ENCODE peak calls at places on chromosomes 7 and 10, in five cellular contexts. One of them, this sample, is unnamed.

GRCh38 chr10:7165500-7166177 is 245.2 kb downstream of the SFMBT2 start:
- DNase-seq in uterus: no peak
- DNase-seq in IMR-90: no peak
- DNase-seq in keratinocyte: no peak
- DNase-seq in left ventricle myocardium inferior: no peak
- DNase-seq in this sample: no peak

GRCh38 chr7:85508642-85509429 is 322.0 kb upstream of the SEMA3D start:
- DNase-seq in left ventricle myocardium inferior: no peak
- DNase-seq in uterus: no peak
- DNase-seq in IMR-90: peak
- DNase-seq in keratinocyte: no peak
- DNase-seq in this sample: no peak

GRCh38 chr7:7738622-7739021 is 20.2 kb upstream of the RPA3 start:
- DNase-seq in IMR-90: no peak
- DNase-seq in keratinocyte: no peak
- DNase-seq in left ventricle myocardium inferior: no peak
- DNase-seq in uterus: no peak
- DNase-seq in this sample: no peak

GRCh38 chr10:71136036-71136690 is 76.2 kb upstream of the UNC5B start:
- DNase-seq in IMR-90: no peak
- DNase-seq in uterus: no peak
- DNase-seq in keratinocyte: no peak
- DNase-seq in left ventricle myocardium inferior: no peak
- DNase-seq in this sample: no peak

GRCh38 chr10:4018054-4018511 is 233.1 kb upstream of the KLF6 start:
- DNase-seq in uterus: no peak
- DNase-seq in keratinocyte: no peak
- DNase-seq in IMR-90: no peak
- DNase-seq in left ventricle myocardium inferior: no peak
- DNase-seq in this sample: no peak

GRCh38 chr10:13450078-13450477 is 78.7 kb downstream of the BEND7 start:
- DNase-seq in IMR-90: peak
- DNase-seq in uterus: no peak
- DNase-seq in left ventricle myocardium inferior: no peak
- DNase-seq in keratinocyte: peak
- DNase-seq in this sample: no peak

GRCh38 chr7:6437251-6437650 is 10.5 kb downstream of the DAGLB start:
- DNase-seq in uterus: no peak
- DNase-seq in IMR-90: no peak
- DNase-seq in keratinocyte: no peak
- DNase-seq in left ventricle myocardium inferior: no peak
- DNase-seq in this sample: no peak

GRCh38 chr7:81534996-81535395 is 234.9 kb downstream of the HGF start:
- DNase-seq in keratinocyte: no peak
- DNase-seq in IMR-90: peak
- DNase-seq in uterus: no peak
- DNase-seq in left ventricle myocardium inferior: no peak
- DNase-seq in this sample: no peak

GRCh38 chr7:134016223-134016941 is 110.8 kb upstream of the LRGUK start:
- DNase-seq in IMR-90: peak
- DNase-seq in left ventricle myocardium inferior: no peak
- DNase-seq in uterus: no peak
- DNase-seq in keratinocyte: no peak
- DNase-seq in this sample: no peak

GRCh38 chr10:110979611-110980010 is 60.2 kb downstream of the SHOC2 start:
- DNase-seq in left ventricle myocardium inferior: no peak
- DNase-seq in IMR-90: no peak
- DNase-seq in uterus: no peak
- DNase-seq in keratinocyte: no peak
- DNase-seq in this sample: no peak

GRCh38 chr10:5735119-5735518 is 50.5 kb downstream of the TASOR2 start:
- DNase-seq in left ventricle myocardium inferior: no peak
- DNase-seq in IMR-90: no peak
- DNase-seq in uterus: no peak
- DNase-seq in keratinocyte: no peak
- DNase-seq in this sample: no peak

GRCh38 chr10:91681361-91682276 is 48.7 kb upstream of the PPP1R3C start:
- DNase-seq in keratinocyte: no peak
- DNase-seq in IMR-90: no peak
- DNase-seq in uterus: no peak
- DNase-seq in left ventricle myocardium inferior: peak
- DNase-seq in this sample: no peak

GRCh38 chr10:132547421-132547861 is 9.9 kb downstream of the INPP5A start:
- DNase-seq in IMR-90: no peak
- DNase-seq in uterus: peak
- DNase-seq in keratinocyte: no peak
- DNase-seq in left ventricle myocardium inferior: peak
- DNase-seq in this sample: peak
- TF ChIP-seq CTCF in IMR-90: no peak
- TF ChIP-seq CTCF in uterus: no peak
- TF ChIP-seq CTCF in keratinocyte: no peak
- TF ChIP-seq CTCF in left ventricle myocardium inferior: no peak
- TF ChIP-seq CTCF in this sample: no peak

GRCh38 chr7:34064511-34065158 is 159.3 kb downstream of the BMPER start:
- DNase-seq in uterus: peak
- DNase-seq in left ventricle myocardium inferior: no peak
- DNase-seq in keratinocyte: no peak
- DNase-seq in IMR-90: peak
- DNase-seq in this sample: peak
- H3K27ac ChIP-seq in uterus: no peak
- H3K27ac ChIP-seq in left ventricle myocardium inferior: no peak
- H3K27ac ChIP-seq in keratinocyte: no peak
- H3K27ac ChIP-seq in IMR-90: no peak
- H3K27ac ChIP-seq in this sample: no peak

GRCh38 chr10:120997313-120998102 is 146.3 kb downstream of the WDR11 start:
- DNase-seq in keratinocyte: no peak
- DNase-seq in left ventricle myocardium inferior: no peak
- DNase-seq in IMR-90: no peak
- DNase-seq in uterus: no peak
- DNase-seq in this sample: no peak
- TF ChIP-seq CTCF in keratinocyte: peak
- TF ChIP-seq CTCF in left ventricle myocardium inferior: no peak
- TF ChIP-seq CTCF in IMR-90: no peak
- TF ChIP-seq CTCF in uterus: no peak
- TF ChIP-seq CTCF in this sample: no peak

DNA sequence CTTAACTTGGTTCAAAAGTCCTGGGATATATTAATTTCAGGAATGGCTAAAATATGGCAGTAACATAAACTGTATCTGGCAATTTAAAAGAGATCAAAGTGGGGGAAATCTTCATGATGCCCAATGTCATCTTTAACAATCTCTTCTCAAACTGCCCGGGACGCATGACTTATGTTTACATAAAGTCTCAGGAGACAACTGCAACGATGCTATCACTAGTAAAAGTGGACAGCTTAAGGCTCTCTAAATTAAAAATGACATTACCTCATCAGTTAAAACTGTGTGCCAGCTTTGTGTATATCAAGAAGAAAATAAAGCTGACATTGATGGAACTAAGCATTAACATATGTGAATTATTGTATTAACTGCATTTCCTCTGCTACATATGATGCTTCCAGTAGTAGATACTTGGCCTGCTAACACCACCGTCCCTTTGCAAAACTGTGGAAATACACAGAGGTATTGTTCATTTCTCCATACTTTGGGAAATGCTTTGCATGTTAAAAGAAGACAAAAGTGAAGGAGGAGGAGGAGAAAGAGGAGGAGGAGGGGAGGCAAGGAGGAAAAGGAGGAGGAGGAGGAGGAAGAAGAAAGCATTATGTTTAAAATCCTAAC is 62.4 kb downstream of the NRP1 start:
- DNase-seq in IMR-90: no peak
- DNase-seq in left ventricle myocardium inferior: no peak
- DNase-seq in uterus: no peak
- DNase-seq in keratinocyte: no peak
- DNase-seq in this sample: no peak
- H3K27ac ChIP-seq in IMR-90: peak
- H3K27ac ChIP-seq in left ventricle myocardium inferior: peak
- H3K27ac ChIP-seq in uterus: peak
- H3K27ac ChIP-seq in keratinocyte: no peak
- H3K27ac ChIP-seq in this sample: peak

GRCh38 chr7:39608278-39608677 is 15.1 kb upstream of the RALA start:
- DNase-seq in IMR-90: no peak
- DNase-seq in keratinocyte: no peak
- DNase-seq in uterus: no peak
- DNase-seq in left ventricle myocardium inferior: no peak
- DNase-seq in this sample: no peak

GRCh38 chr7:39609084-39609461 is 14.3 kb upstream of the RALA start:
- DNase-seq in left ventricle myocardium inferior: no peak
- DNase-seq in keratinocyte: no peak
- DNase-seq in uterus: no peak
- DNase-seq in IMR-90: peak
- DNase-seq in this sample: no peak

GRCh38 chr7:39607865-39608264 is 15.5 kb upstream of the RALA start:
- DNase-seq in IMR-90: no peak
- DNase-seq in left ventricle myocardium inferior: no peak
- DNase-seq in keratinocyte: no peak
- DNase-seq in uterus: no peak
- DNase-seq in this sample: no peak

GRCh38 chr7:39606941-39607340 is 16.4 kb upstream of the RALA start:
- DNase-seq in keratinocyte: no peak
- DNase-seq in IMR-90: no peak
- DNase-seq in uterus: no peak
- DNase-seq in left ventricle myocardium inferior: no peak
- DNase-seq in this sample: no peak

GRCh38 chr7:39609462-39610149 is 13.8 kb upstream of the RALA start:
- DNase-seq in IMR-90: no peak
- DNase-seq in left ventricle myocardium inferior: peak
- DNase-seq in uterus: no peak
- DNase-seq in keratinocyte: no peak
- DNase-seq in this sample: peak
- TF ChIP-seq CTCF in IMR-90: no peak
- TF ChIP-seq CTCF in left ventricle myocardium inferior: peak
- TF ChIP-seq CTCF in uterus: no peak
- TF ChIP-seq CTCF in keratinocyte: no peak
- TF ChIP-seq CTCF in this sample: no peak

DNA sequence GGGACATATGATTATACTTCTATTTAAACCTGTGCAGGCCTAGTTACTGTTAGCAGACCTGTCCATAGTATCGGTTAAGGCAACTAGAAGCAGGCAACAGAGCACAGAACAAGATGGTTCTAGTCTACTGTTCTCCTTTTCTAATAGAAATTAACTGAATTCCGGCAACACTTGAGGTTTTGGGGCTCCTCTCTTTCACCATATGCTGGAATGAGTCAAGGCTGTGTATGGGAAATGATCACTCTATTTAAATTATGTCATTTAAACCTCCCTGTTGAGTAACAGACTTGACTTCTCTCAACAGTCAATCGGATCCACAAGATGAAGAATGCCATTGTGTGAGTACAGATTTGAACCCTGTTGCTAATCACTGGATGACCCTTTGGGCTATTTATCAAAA is 6.2 kb upstream of the OTUD1 start:
- DNase-seq in uterus: no peak
- DNase-seq in IMR-90: no peak
- DNase-seq in keratinocyte: no peak
- DNase-seq in left ventricle myocardium inferior: no peak
- DNase-seq in this sample: no peak
- H3K27ac ChIP-seq in uterus: no peak
- H3K27ac ChIP-seq in IMR-90: no peak
- H3K27ac ChIP-seq in keratinocyte: peak
- H3K27ac ChIP-seq in left ventricle myocardium inferior: no peak
- H3K27ac ChIP-seq in this sample: no peak

DNA sequence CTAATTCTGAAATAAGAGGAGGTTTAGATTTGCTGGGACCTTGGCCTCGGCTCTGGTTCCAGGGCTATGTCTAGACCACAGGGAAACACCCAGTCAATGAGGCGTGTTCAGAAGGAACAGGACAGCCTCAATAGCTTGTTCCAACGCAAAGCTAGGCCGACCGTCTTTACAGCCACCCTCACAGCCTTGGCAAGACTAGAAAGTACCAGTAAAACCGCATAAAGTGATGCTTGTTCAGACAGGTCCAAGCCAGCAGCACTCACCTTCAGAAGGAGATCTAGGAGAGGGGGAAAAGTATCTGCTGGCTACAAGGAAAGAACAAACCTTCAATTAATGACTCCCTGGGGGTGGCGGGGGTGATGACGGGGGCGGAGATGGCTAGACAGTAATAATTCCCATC is 50.1 kb upstream of the LMTK2 start:
- DNase-seq in uterus: no peak
- DNase-seq in keratinocyte: peak
- DNase-seq in left ventricle myocardium inferior: no peak
- DNase-seq in IMR-90: no peak
- DNase-seq in this sample: no peak
- TF ChIP-seq CTCF in uterus: no peak
- TF ChIP-seq CTCF in keratinocyte: no peak
- TF ChIP-seq CTCF in left ventricle myocardium inferior: no peak
- TF ChIP-seq CTCF in IMR-90: no peak
- TF ChIP-seq CTCF in this sample: no peak

GRCh38 chr10:99682752-99683151 is 23.4 kb downstream of the ENTPD7 start:
- DNase-seq in uterus: no peak
- DNase-seq in IMR-90: no peak
- DNase-seq in left ventricle myocardium inferior: no peak
- DNase-seq in keratinocyte: no peak
- DNase-seq in this sample: no peak

GRCh38 chr10:99685232-99686041 is 26.1 kb downstream of the ENTPD7 start:
- DNase-seq in left ventricle myocardium inferior: no peak
- DNase-seq in uterus: no peak
- DNase-seq in IMR-90: no peak
- DNase-seq in keratinocyte: peak
- DNase-seq in this sample: no peak

GRCh38 chr10:99678921-99679320 is 19.6 kb downstream of the ENTPD7 start:
- DNase-seq in IMR-90: no peak
- DNase-seq in uterus: no peak
- DNase-seq in keratinocyte: no peak
- DNase-seq in left ventricle myocardium inferior: no peak
- DNase-seq in this sample: no peak

GRCh38 chr10:99682032-99682431 is 22.7 kb downstream of the ENTPD7 start:
- DNase-seq in left ventricle myocardium inferior: no peak
- DNase-seq in IMR-90: no peak
- DNase-seq in uterus: no peak
- DNase-seq in keratinocyte: no peak
- DNase-seq in this sample: no peak

DNA sequence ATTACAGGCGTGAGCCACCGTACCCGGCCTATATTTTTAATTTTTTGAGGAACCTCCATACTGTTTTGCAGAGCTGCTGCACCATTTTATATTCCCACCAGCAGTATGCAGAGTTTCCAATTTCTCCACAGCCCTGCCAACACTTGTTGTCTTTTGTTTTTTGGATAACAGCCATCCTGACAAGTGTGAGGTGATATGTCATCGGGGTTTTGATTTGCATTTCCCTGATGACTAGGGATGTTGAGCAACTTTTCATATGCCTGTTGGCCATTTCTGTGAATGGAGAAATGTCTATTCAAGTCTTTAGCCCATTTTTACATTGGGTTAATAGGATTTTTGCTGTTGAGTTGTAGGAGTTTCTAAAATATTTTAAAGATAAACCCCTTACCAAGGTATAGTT is 22.2 kb downstream of the ENTPD7 start:
- DNase-seq in IMR-90: peak
- DNase-seq in uterus: no peak
- DNase-seq in keratinocyte: no peak
- DNase-seq in left ventricle myocardium inferior: no peak
- DNase-seq in this sample: no peak
- H3K27ac ChIP-seq in IMR-90: no peak
- H3K27ac ChIP-seq in uterus: no peak
- H3K27ac ChIP-seq in keratinocyte: peak
- H3K27ac ChIP-seq in left ventricle myocardium inferior: no peak
- H3K27ac ChIP-seq in this sample: peak

This sample was measured in psoas muscle.